ENCODE peak calls at places on chromosomes 7 and 10, in eight cellular contexts. W, Q, C, N, S, U, H and D are unnamed samples.

GRCh38 chr10:49398986-49399385 is 3.1 kb upstream of the DRGX start:
- DNase-seq in N (no peak), W (no peak), Q (no peak), H (no peak), S (no peak), U (no peak), C (no peak), D (no peak)

GRCh38 chr10:86648706-86649426 is 5.5 kb upstream of the OPN4 start:
- DNase-seq in N (peak), W (no peak), S (peak), C (peak), H (peak), U (peak), Q (peak), D (no peak)

GRCh38 chr7:32761451-32762320 is 129.9 kb downstream of the KBTBD2 start:
- DNase-seq in C (peak), S (no peak), N (no peak), H (no peak), Q (no peak), U (no peak), W (no peak), D (peak)

GRCh38 chr10:94383515-94383914 is 18.8 kb upstream of the TBC1D12 start:
- DNase-seq in C (no peak), H (no peak), Q (no peak), N (no peak), U (no peak), S (no peak), W (no peak), D (no peak)

GRCh38 chr7:18425873-18426520 is 69.6 kb upstream of the HDAC9 start:
- DNase-seq in U (no peak), N (no peak), W (no peak), C (no peak), H (no peak), Q (no peak), S (no peak), D (no peak)

GRCh38 chr7:19377611-19378339 is 232.6 kb upstream of the FERD3L start:
- DNase-seq in W (no peak), H (peak), C (no peak), S (no peak), U (no peak), Q (no peak), N (no peak), D (no peak)

GRCh38 chr7:55567495-55568070 is 4.7 kb downstream of the VOPP1 start:
- DNase-seq in C (no peak), U (no peak), W (no peak), N (no peak), Q (no peak), S (no peak), H (no peak), D (no peak)

GRCh38 chr7:39624935-39625694 is 1.7 kb downstream of the RALA start:
- DNase-seq in U (no peak), Q (no peak), N (no peak), W (no peak), C (no peak), H (no peak), S (no peak), D (peak)

GRCh38 chr10:28349892-28350291 is 47.0 kb upstream of the MPP7 start:
- DNase-seq in U (no peak), S (no peak), W (no peak), C (no peak), Q (no peak), N (no peak), H (no peak), D (no peak)

GRCh38 chr7:39703143-39703542 is 79.8 kb downstream of the RALA start:
- DNase-seq in U (no peak), N (no peak), W (no peak), H (no peak), C (no peak), S (peak), Q (no peak), D (no peak)

GRCh38 chr10:31304261-31304970 is 14.6 kb upstream of the ZEB1 start:
- DNase-seq in Q (no peak), H (no peak), N (no peak), U (no peak), S (no peak), W (no peak), C (no peak), D (no peak)

GRCh38 chr10:5529702-5530411 is 5.1 kb downstream of the CALML3 start:
- DNase-seq in Q (no peak), H (no peak), U (no peak), C (peak), N (no peak), S (no peak), W (no peak), D (no peak)

GRCh38 chr7:25031007-25031406 is 51.0 kb upstream of the OSBPL3 start:
- DNase-seq in H (no peak), U (no peak), N (no peak), C (no peak), W (no peak), S (no peak), Q (no peak), D (no peak)

GRCh38 chr10:102413806-102414561 is 4.6 kb downstream of the PSD start:
- DNase-seq in Q (no peak), W (no peak), H (no peak), C (no peak), U (no peak), S (no peak), N (no peak), D (no peak)

GRCh38 chr7:26001662-26002244 is 150.2 kb upstream of the NFE2L3 start:
- DNase-seq in S (no peak), Q (peak), W (no peak), U (no peak), N (peak), C (no peak), H (no peak), D (no peak)

GRCh38 chr10:17003666-17004065 is 125.9 kb downstream of the CUBN start:
- DNase-seq in N (no peak), U (no peak), Q (no peak), S (no peak), W (no peak), C (no peak), H (no peak), D (no peak)

GRCh38 chr7:460374-461117 is 59.1 kb downstream of the PDGFA start:
- DNase-seq in H (peak), Q (peak), S (no peak), W (peak), N (no peak), C (no peak), U (no peak), D (no peak)

GRCh38 chr10:30171601-30172000 is 112.2 kb upstream of the JCAD start:
- DNase-seq in Q (no peak), U (no peak), S (no peak), C (no peak), N (no peak), H (no peak), W (no peak), D (peak)

GRCh38 chr7:14846405-14846804 is 56.1 kb downstream of the DGKB start:
- DNase-seq in U (no peak), Q (no peak), N (no peak), W (no peak), S (no peak), C (no peak), H (no peak), D (no peak)

GRCh38 chr7:19016140-19016539 is 101.3 kb downstream of the TWIST1 start:
- DNase-seq in S (no peak), Q (no peak), N (no peak), U (no peak), C (no peak), W (no peak), H (no peak), D (no peak)

GRCh38 chr7:37431413-37431812 is 17.3 kb downstream of the ELMO1 start:
- DNase-seq in W (no peak), N (no peak), Q (no peak), H (no peak), C (no peak), U (no peak), S (no peak), D (no peak)

GRCh38 chr7:108492742-108493141 is 33.2 kb downstream of the PNPLA8 start:
- DNase-seq in H (no peak), W (no peak), N (no peak), S (peak), Q (no peak), C (no peak), U (no peak), D (no peak)

GRCh38 chr7:27111753-27112277 is 9.3 kb upstream of the HOXA2 start:
- DNase-seq in C (no peak), N (no peak), H (no peak), U (no peak), W (no peak), S (no peak), Q (no peak), D (no peak)

GRCh38 chr7:27113991-27114866 is 11.7 kb upstream of the HOXA2 start:
- DNase-seq in N (peak), U (peak), S (peak), H (peak), C (peak), Q (no peak), W (no peak), D (no peak)

GRCh38 chr7:27112361-27112760 is 9.9 kb upstream of the HOXA2 start:
- DNase-seq in Q (no peak), H (no peak), S (no peak), U (no peak), C (no peak), N (no peak), W (no peak), D (no peak)

GRCh38 chr7:27110977-27111752 is 8.7 kb upstream of the HOXA2 start:
- DNase-seq in Q (no peak), C (peak), H (no peak), W (no peak), U (no peak), N (no peak), S (peak), D (no peak)

DNA sequence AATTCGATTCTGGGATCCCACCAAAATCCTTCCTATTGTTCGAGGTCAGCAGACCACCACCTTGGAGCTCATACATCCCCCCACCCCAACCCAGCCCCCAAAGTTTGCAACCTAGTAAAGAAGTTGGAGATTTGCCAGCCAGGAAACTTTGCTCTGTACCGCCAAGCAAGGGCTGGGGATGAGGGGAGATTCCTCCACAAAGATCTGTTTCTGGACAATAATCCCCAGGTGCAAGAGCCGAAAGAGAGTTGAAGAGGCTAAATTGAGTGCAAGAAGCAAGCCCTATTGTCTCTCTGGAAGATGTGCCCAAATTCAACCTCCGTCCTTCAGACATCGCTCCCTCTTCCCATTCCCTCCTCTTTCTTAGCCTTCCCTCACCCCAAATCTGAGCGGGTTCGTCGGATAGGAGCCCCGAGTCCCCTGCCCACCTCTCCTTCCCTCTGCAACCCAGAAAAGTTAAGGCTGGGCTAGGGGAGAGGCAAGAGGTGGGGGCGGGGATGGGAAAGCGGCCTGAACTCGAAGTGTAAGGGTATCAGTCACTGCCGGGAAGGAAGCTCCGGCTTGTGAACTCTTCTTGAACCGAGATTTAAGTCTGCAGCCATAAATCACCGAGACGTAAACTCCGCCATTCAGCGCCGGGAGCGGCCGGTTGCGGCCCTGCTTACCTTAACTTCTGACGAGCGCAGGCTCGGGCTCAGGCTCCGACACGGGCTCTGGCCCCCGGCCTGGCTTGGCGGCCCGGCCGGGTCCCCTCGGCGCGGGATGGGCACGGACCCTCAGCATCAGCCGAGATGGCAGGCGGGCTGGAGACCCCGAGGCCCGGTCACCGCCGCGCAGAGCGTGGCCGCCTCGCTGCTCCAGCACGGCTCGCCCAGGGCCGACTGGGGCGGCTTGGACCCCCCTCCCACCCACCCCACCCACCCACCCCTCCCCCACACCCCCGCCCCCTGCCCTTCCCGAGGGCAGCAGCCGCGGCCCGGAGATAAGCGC is 10.8 kb upstream of the HOXA2 start:
- DNase-seq in W (no peak), H (peak), C (peak), U (no peak), S (peak), N (peak), Q (no peak), D (no peak)
- TF ChIP-seq POLR2A in W (no peak), H (peak), C (peak), U (no peak), S (peak), N (peak), Q (no peak), D (no peak)

DNA sequence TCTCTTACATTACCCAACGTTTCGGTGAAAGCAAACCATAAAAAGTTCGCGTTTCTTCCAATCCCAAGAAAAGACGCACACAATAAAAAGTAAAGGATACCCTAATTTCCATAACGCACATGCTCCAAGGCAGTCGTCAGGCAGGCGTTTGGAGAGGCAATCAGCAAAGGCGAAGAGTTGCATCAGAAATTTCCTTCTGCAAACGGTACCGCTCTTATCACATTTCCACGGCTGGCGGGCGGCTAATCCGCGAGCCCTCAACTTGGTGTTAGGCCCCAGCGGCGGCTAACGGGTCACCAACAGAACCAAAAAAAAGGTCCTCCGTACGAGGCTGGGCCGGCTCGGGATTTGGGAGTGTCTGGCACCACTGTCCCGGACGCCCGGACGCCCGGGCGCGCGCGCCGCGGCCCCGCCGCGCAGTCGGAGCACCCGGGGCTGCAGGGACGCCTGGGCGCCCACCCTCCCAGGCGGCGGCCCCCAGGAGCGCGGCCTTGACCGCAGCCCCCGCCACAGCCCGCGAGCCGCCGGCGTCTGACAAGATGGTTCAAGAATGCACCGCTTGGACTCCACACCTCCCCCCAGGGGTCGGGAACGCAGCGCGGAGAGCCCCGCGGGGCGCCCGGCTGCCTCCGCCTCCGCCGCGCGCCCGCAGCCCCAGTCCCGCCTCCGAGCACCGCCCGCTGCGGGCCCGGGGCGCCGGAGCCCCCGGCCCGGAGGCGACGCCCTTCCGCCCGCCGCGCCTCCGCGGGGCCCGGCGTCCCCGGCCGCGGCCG is 9.8 kb upstream of the GRB10 start:
- DNase-seq in W (peak), C (no peak), S (peak), U (peak), N (no peak), Q (peak), H (peak), D (peak)
- TF ChIP-seq POLR2A in W (no peak), C (no peak), S (no peak), U (no peak), N (no peak), Q (no peak), H (no peak), D (peak)

DNA sequence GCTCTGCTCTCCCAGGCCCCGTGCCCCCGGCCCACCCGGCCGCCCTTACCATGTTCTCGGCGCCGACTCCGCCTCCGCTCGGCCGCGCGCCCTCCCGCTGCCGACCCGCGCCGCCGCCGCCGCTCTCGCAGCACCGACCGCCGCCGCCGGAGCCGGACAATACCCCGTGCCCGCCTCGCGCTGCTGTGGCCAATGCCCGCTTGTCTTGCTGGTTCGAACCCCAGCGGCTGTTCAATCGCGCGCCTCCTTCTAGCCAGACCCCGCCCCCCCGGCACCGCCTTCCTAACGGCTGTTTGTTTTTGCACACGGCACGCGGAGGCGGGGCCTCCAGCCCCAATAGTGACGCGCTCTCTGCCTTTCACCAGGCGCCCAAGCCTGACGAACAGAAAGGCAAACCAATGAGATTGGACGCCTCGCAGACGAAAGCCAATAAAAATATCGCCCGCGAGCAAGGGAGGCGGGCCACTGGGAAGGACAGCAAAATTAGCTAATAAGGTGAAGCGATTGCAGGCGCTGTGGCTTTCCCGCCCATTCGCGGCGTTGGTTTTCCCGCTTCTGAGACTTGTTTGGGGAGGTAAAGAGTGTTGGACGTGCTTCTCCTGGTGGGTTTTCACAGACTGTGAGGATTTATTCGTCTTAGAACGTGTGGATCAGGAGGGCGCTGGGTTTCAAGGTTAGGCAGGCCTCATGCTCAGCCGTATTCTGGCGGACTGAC is at the start of gene H2AZ2:
- DNase-seq in C (peak), H (peak), W (peak), U (peak), S (peak), Q (peak), N (peak), D (peak)
- TF ChIP-seq POLR2A in C (peak), H (peak), W (peak), U (peak), S (peak), Q (peak), N (peak), D (peak)

DNA sequence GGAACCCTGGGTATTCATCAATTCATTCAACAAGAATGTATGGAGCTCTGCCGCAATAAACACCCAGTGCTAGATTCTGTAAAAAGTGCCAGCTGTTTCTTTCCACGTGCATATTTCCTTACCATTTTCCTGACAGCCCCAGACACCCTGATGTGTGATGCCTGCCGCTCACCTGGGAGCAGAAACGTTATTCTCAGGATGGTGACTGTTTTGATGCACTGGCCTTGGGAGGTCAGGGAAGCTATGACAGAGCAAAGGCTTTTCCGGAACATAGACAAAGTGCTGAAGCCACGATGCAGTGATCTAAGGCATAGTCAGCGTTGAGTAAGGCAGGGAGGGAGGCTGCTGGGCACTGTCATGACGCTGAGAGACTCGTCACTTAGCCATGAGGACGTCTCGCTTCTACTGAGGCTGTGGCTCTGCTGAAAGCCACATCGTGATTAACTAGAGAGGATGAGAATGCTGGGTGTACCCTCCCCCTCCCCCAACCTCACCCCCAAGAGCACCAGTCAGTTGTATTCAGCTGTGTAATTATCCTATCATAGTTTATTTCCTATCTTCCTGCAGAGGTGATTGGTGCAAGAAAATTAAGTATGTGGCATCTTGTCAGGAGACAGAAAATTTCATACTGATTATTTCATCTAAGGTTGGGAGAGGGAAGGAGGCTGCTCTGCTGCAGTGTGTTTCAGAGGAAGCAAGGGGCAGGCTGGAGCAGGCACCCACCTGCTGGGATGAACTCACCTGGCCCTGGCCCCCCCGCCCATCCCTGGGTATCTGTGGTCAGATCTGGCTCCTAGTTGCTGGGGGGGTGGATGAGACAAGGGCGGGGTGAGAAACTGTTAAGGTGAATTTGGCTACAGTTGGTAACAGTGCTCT is 48.8 kb upstream of the SMNDC1 start:
- DNase-seq in C (no peak), W (no peak), S (peak), Q (no peak), H (peak), U (no peak), N (no peak), D (no peak)
- TF ChIP-seq POLR2A in C (no peak), W (no peak), S (no peak), Q (no peak), H (no peak), U (no peak), N (no peak), D (no peak)